ENCODE peak calls at places on chromosomes 7 and 10, in eight cellular contexts. One of them, this sample, is unnamed.

GRCh38 chr10:73586583-73586984 is 4.6 kb downstream of the USP54 start:
- DNase-seq in fibroblast of lung: peak; percentile 86
- DNase-seq in hepatocyte: peak; percentile 73
- DNase-seq in A673: peak; percentile 68
- DNase-seq in mucosa of descending colon: no peak
- DNase-seq in AG10803: peak; percentile 77
- DNase-seq in fibroblast of pulmonary artery: peak; percentile 83
- DNase-seq in tibial artery: peak; percentile 59
- DNase-seq in this sample: peak; percentile 63

GRCh38 chr10:132448248-132448731 is 51.3 kb downstream of the PWWP2B start:
- DNase-seq in fibroblast of lung: peak; percentile 42
- DNase-seq in hepatocyte: peak; percentile 83
- DNase-seq in A673: peak; percentile 41
- DNase-seq in mucosa of descending colon: peak; percentile 93
- DNase-seq in AG10803: peak; percentile 69
- DNase-seq in fibroblast of pulmonary artery: no peak
- DNase-seq in tibial artery: peak; percentile 65
- DNase-seq in this sample: no peak

GRCh38 chr10:93294004-93294403 is 188.1 kb downstream of the MYOF start:
- DNase-seq in fibroblast of lung: no peak
- DNase-seq in hepatocyte: no peak
- DNase-seq in A673: no peak
- DNase-seq in mucosa of descending colon: no peak
- DNase-seq in AG10803: no peak
- DNase-seq in fibroblast of pulmonary artery: no peak
- DNase-seq in tibial artery: no peak
- DNase-seq in this sample: no peak

GRCh38 chr7:92953657-92954056 is 117.3 kb upstream of the CDK6 start:
- DNase-seq in fibroblast of lung: peak; percentile 9
- DNase-seq in hepatocyte: peak; percentile 7
- DNase-seq in A673: peak; percentile 12
- DNase-seq in mucosa of descending colon: no peak
- DNase-seq in AG10803: peak; percentile 9
- DNase-seq in fibroblast of pulmonary artery: no peak
- DNase-seq in tibial artery: no peak
- DNase-seq in this sample: no peak

GRCh38 chr7:54831644-54832095 is 72.7 kb upstream of the SEC61G start:
- DNase-seq in fibroblast of lung: no peak
- DNase-seq in hepatocyte: no peak
- DNase-seq in A673: no peak
- DNase-seq in mucosa of descending colon: no peak
- DNase-seq in AG10803: no peak
- DNase-seq in fibroblast of pulmonary artery: no peak
- DNase-seq in tibial artery: no peak
- DNase-seq in this sample: no peak

GRCh38 chr10:87654212-87654611 is 5.5 kb upstream of the PAPSS2 start:
- DNase-seq in fibroblast of lung: no peak
- DNase-seq in hepatocyte: no peak
- DNase-seq in A673: no peak
- DNase-seq in mucosa of descending colon: no peak
- DNase-seq in AG10803: no peak
- DNase-seq in fibroblast of pulmonary artery: no peak
- DNase-seq in tibial artery: no peak
- DNase-seq in this sample: no peak

GRCh38 chr7:52843436-52843835 is 192.0 kb upstream of the POM121L12 start:
- DNase-seq in fibroblast of lung: no peak
- DNase-seq in hepatocyte: no peak
- DNase-seq in A673: no peak
- DNase-seq in mucosa of descending colon: no peak
- DNase-seq in AG10803: no peak
- DNase-seq in fibroblast of pulmonary artery: no peak
- DNase-seq in tibial artery: no peak
- DNase-seq in this sample: no peak

GRCh38 chr7:79132844-79133451 is 320.5 kb downstream of the MAGI2 start:
- DNase-seq in fibroblast of lung: peak; percentile 7
- DNase-seq in hepatocyte: no peak
- DNase-seq in A673: no peak
- DNase-seq in mucosa of descending colon: no peak
- DNase-seq in AG10803: no peak
- DNase-seq in fibroblast of pulmonary artery: no peak
- DNase-seq in tibial artery: no peak
- DNase-seq in this sample: no peak

GRCh38 chr7:121366852-121367431 is 29.2 kb downstream of the FAM3C start:
- DNase-seq in fibroblast of lung: peak; percentile 67
- DNase-seq in hepatocyte: peak; percentile 32
- DNase-seq in A673: peak; percentile 49
- DNase-seq in mucosa of descending colon: no peak
- DNase-seq in AG10803: peak; percentile 48
- DNase-seq in fibroblast of pulmonary artery: peak; percentile 73
- DNase-seq in tibial artery: no peak
- DNase-seq in this sample: no peak

GRCh38 chr7:94908204-94909022 is 1.0 kb downstream of the PPP1R9A start:
- DNase-seq in fibroblast of lung: peak; percentile 21
- DNase-seq in hepatocyte: peak; percentile 61
- DNase-seq in A673: peak; percentile 54
- DNase-seq in mucosa of descending colon: peak; percentile 56
- DNase-seq in AG10803: peak; percentile 4
- DNase-seq in fibroblast of pulmonary artery: peak; percentile 14
- DNase-seq in tibial artery: no peak
- DNase-seq in this sample: no peak

GRCh38 chr10:92729886-92730285 is 40.1 kb downstream of the HHEX start:
- DNase-seq in fibroblast of lung: no peak
- DNase-seq in hepatocyte: no peak
- DNase-seq in A673: no peak
- DNase-seq in mucosa of descending colon: no peak
- DNase-seq in AG10803: no peak
- DNase-seq in fibroblast of pulmonary artery: no peak
- DNase-seq in tibial artery: no peak
- DNase-seq in this sample: no peak

GRCh38 chr7:39069886-39070881 is 92.5 kb downstream of the POU6F2 start:
- DNase-seq in fibroblast of lung: no peak
- DNase-seq in hepatocyte: no peak
- DNase-seq in A673: peak; percentile 13
- DNase-seq in mucosa of descending colon: no peak
- DNase-seq in AG10803: no peak
- DNase-seq in fibroblast of pulmonary artery: no peak
- DNase-seq in tibial artery: no peak
- DNase-seq in this sample: no peak

GRCh38 chr10:108424656-108425055 is 1260.2 kb upstream of the SORCS1 start:
- DNase-seq in fibroblast of lung: peak; percentile 45
- DNase-seq in hepatocyte: no peak
- DNase-seq in A673: no peak
- DNase-seq in mucosa of descending colon: no peak
- DNase-seq in AG10803: peak; percentile 71
- DNase-seq in fibroblast of pulmonary artery: peak; percentile 62
- DNase-seq in tibial artery: no peak
- DNase-seq in this sample: peak; percentile 30

GRCh38 chr7:90680496-90680895 is 84.4 kb downstream of the CDK14 start:
- DNase-seq in fibroblast of lung: no peak
- DNase-seq in hepatocyte: no peak
- DNase-seq in A673: no peak
- DNase-seq in mucosa of descending colon: no peak
- DNase-seq in AG10803: no peak
- DNase-seq in fibroblast of pulmonary artery: no peak
- DNase-seq in tibial artery: no peak
- DNase-seq in this sample: no peak

DNA sequence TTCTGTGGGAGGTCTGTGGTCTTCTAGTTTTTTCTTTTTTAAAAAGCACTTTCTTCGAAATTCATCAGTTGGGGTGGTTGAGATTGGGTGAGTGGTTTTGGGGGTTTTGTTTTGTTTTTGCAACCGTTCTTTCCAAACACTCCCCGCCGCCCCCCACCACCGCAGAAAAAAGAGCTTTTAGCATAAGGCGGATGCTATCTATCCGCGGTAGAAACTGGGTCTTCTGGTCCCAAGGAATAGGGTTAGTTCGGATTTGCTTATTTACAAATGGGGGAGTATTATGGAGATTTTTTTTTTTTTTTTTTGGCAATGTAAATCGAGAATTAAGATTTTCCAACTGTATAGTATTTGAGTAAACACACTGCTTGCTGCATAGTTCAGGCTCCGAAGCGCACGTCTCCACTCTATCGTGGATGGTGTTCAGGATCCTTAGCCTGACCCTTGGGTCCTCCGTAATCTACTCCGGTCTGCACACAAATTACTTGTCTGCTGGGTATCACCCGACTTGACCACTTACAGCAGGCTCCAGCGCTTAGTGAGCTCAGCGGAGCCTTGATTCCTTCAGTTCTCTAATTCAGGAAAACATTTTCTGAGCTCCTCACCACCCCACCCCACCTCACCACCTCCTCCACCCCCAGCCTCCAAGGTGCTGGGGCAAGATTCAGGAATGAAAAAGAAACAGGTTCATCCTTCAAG is 757 bp upstream of the NRCAM start:
- DNase-seq in fibroblast of lung: no peak
- DNase-seq in hepatocyte: no peak
- DNase-seq in A673: no peak
- DNase-seq in mucosa of descending colon: no peak
- DNase-seq in AG10803: no peak
- DNase-seq in fibroblast of pulmonary artery: no peak
- DNase-seq in tibial artery: no peak
- DNase-seq in this sample: no peak
- H3K4me3 ChIP-seq in fibroblast of lung: no peak overlapping the region
- H3K4me3 ChIP-seq in hepatocyte: peak overlapping the region; percentile 83
- H3K4me3 ChIP-seq in A673: peak overlapping the region; percentile 84
- H3K4me3 ChIP-seq in mucosa of descending colon: no peak overlapping the region
- H3K4me3 ChIP-seq in AG10803: no peak overlapping the region
- H3K4me3 ChIP-seq in fibroblast of pulmonary artery: peak overlapping the region; percentile 74
- H3K4me3 ChIP-seq in tibial artery: peak overlapping the region; percentile 52
- H3K4me3 ChIP-seq in this sample: peak overlapping the region; percentile 68

DNA sequence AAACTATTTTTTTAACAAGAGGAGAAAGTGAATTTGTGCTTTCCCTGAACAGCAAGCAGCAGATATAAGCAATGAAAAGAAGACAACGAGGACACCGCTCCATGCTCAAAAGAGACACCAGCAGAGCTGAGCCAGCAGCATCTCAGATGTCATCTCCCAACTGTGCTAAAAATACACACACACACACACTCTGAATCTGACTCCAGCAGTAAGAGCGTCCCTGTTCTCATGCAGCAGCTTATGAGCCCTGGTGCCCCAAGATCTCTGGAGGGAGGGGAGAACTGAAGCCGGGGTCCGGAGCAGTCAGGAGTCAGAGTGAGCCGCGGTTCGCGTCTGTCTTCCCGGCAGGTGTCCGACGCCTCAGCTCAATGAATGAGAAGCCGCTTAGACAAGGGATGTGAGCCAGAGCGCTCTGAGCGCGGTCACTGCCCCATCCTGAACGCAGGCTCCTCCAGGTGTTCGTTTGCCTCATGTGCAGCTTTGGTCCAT is 49.2 kb downstream of the SVIL start:
- DNase-seq in fibroblast of lung: no peak
- DNase-seq in hepatocyte: no peak
- DNase-seq in A673: peak; percentile 12
- DNase-seq in mucosa of descending colon: no peak
- DNase-seq in AG10803: peak; percentile 33
- DNase-seq in fibroblast of pulmonary artery: no peak
- DNase-seq in tibial artery: no peak
- DNase-seq in this sample: no peak
- H3K4me3 ChIP-seq in fibroblast of lung: no peak overlapping the region
- H3K4me3 ChIP-seq in hepatocyte: no peak overlapping the region
- H3K4me3 ChIP-seq in A673: no peak overlapping the region
- H3K4me3 ChIP-seq in mucosa of descending colon: no peak overlapping the region
- H3K4me3 ChIP-seq in AG10803: no peak overlapping the region
- H3K4me3 ChIP-seq in fibroblast of pulmonary artery: no peak overlapping the region
- H3K4me3 ChIP-seq in tibial artery: no peak overlapping the region
- H3K4me3 ChIP-seq in this sample: no peak overlapping the region

DNA sequence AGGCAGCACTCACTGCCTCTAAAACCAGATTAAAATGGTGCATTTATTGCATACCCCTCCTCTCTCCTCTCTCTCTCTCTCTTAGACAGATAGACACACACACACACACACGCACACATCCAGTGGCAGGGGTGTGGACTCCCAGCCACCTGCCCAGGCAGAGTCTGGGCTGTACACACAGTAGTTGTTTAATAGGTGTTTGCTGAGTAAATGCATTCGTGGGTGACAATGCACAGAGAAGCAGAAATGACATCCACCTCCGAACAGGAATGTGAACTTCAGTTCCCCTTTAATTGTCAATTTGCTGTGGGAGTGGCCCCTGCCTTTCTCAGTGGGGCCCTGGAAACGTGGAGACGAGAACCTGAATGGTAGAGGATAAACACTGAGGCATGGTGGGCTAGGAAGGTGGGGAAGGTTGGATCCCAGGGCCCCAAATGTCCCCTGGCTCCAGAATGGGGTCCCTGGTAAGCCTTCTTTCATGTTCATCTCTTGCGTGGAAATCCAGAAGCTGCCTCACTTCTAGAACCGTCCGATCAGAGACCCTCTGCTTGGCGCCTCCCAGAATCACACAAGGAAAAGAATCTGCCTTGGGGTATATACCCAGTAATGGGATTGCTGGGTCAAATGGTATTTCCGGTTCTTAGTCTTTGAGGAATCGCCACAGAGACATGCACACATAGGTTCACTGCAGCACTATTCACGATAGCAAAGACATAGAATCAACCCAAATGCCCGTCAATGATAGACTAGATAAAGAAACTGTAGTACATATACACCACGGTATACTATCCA is 58.5 kb upstream of the ECHDC3 start:
- DNase-seq in fibroblast of lung: no peak
- DNase-seq in hepatocyte: no peak
- DNase-seq in A673: no peak
- DNase-seq in mucosa of descending colon: peak; percentile 63
- DNase-seq in AG10803: no peak
- DNase-seq in fibroblast of pulmonary artery: no peak
- DNase-seq in tibial artery: no peak
- DNase-seq in this sample: no peak
- H3K4me3 ChIP-seq in fibroblast of lung: no peak overlapping the region
- H3K4me3 ChIP-seq in hepatocyte: no peak overlapping the region
- H3K4me3 ChIP-seq in A673: no peak overlapping the region
- H3K4me3 ChIP-seq in mucosa of descending colon: no peak overlapping the region
- H3K4me3 ChIP-seq in AG10803: no peak overlapping the region
- H3K4me3 ChIP-seq in fibroblast of pulmonary artery: no peak overlapping the region
- H3K4me3 ChIP-seq in tibial artery: no peak overlapping the region
- H3K4me3 ChIP-seq in this sample: no peak overlapping the region

GRCh38 chr10:649798-650690 is 39.4 kb downstream of the DIP2C start:
- DNase-seq in fibroblast of lung: peak; percentile 87
- DNase-seq in hepatocyte: peak; percentile 86
- DNase-seq in A673: no peak
- DNase-seq in mucosa of descending colon: peak; percentile 84
- DNase-seq in AG10803: no peak
- DNase-seq in fibroblast of pulmonary artery: no peak
- DNase-seq in tibial artery: no peak
- DNase-seq in this sample: no peak
- H3K4me3 ChIP-seq in fibroblast of lung: peak overlapping the region; percentile 10
- H3K4me3 ChIP-seq in hepatocyte: no peak overlapping the region
- H3K4me3 ChIP-seq in A673: no peak overlapping the region
- H3K4me3 ChIP-seq in mucosa of descending colon: no peak overlapping the region
- H3K4me3 ChIP-seq in AG10803: no peak overlapping the region
- H3K4me3 ChIP-seq in fibroblast of pulmonary artery: no peak overlapping the region
- H3K4me3 ChIP-seq in tibial artery: peak overlapping the region; percentile 45
- H3K4me3 ChIP-seq in this sample: no peak overlapping the region